ENCODE peak calls at places on chromosome 21, in nine cellular contexts. One of them, this sample, is unnamed.

GRCh38 chr21:45012661-45013270 is 61.6 kb upstream of the ADARB1 start:
- DNase-seq in cerebellar cortex: peak; percentile 56
- DNase-seq in activated CD4-positive, alpha-beta T cell treated with anti-CD3 and anti-CD28 coated beads, Interleukin-2, amount 10 ng/mL, durations not matched to agents 24 days and 14 days: no peak
- DNase-seq in T-cell: no peak
- DNase-seq in fibroblast of the aortic adventitia: no peak
- DNase-seq in adrenal gland: no peak
- DNase-seq in Calu3: peak; percentile 40
- DNase-seq in AG04450: no peak
- DNase-seq in Ammon's horn: no peak
- DNase-seq in this sample: peak; percentile 14

GRCh38 chr21:34989337-34990151 is 59.6 kb downstream of the RUNX1 start:
- DNase-seq in cerebellar cortex: no peak
- DNase-seq in activated CD4-positive, alpha-beta T cell treated with anti-CD3 and anti-CD28 coated beads, Interleukin-2, amount 10 ng/mL, durations not matched to agents 24 days and 14 days: peak; percentile 80
- DNase-seq in T-cell: no peak
- DNase-seq in fibroblast of the aortic adventitia: peak; percentile 56
- DNase-seq in adrenal gland: no peak
- DNase-seq in Calu3: no peak
- DNase-seq in AG04450: no peak
- DNase-seq in Ammon's horn: no peak
- DNase-seq in this sample: no peak

GRCh38 chr21:41952568-41953248 is 1.1 kb downstream of the C2CD2 start:
- DNase-seq in cerebellar cortex: no peak
- DNase-seq in activated CD4-positive, alpha-beta T cell treated with anti-CD3 and anti-CD28 coated beads, Interleukin-2, amount 10 ng/mL, durations not matched to agents 24 days and 14 days: no peak
- DNase-seq in T-cell: no peak
- DNase-seq in fibroblast of the aortic adventitia: peak; percentile 34
- DNase-seq in adrenal gland: peak; percentile 56
- DNase-seq in Calu3: no peak
- DNase-seq in AG04450: no peak
- DNase-seq in Ammon's horn: no peak
- DNase-seq in this sample: no peak

GRCh38 chr21:38646213-38646837 is 148.0 kb upstream of the ERG start:
- DNase-seq in cerebellar cortex: no peak
- DNase-seq in activated CD4-positive, alpha-beta T cell treated with anti-CD3 and anti-CD28 coated beads, Interleukin-2, amount 10 ng/mL, durations not matched to agents 24 days and 14 days: no peak
- DNase-seq in T-cell: no peak
- DNase-seq in fibroblast of the aortic adventitia: peak; percentile 54
- DNase-seq in adrenal gland: no peak
- DNase-seq in Calu3: no peak
- DNase-seq in AG04450: no peak
- DNase-seq in Ammon's horn: no peak
- DNase-seq in this sample: no peak

GRCh38 chr21:29638761-29639327 is 301.0 kb downstream of the GRIK1 start:
- DNase-seq in cerebellar cortex: no peak
- DNase-seq in activated CD4-positive, alpha-beta T cell treated with anti-CD3 and anti-CD28 coated beads, Interleukin-2, amount 10 ng/mL, durations not matched to agents 24 days and 14 days: no peak
- DNase-seq in T-cell: no peak
- DNase-seq in fibroblast of the aortic adventitia: no peak
- DNase-seq in adrenal gland: no peak
- DNase-seq in Calu3: no peak
- DNase-seq in AG04450: no peak
- DNase-seq in Ammon's horn: no peak
- DNase-seq in this sample: no peak

GRCh38 chr21:37243961-37244360 is 23.2 kb downstream of the VPS26C start:
- DNase-seq in cerebellar cortex: no peak
- DNase-seq in activated CD4-positive, alpha-beta T cell treated with anti-CD3 and anti-CD28 coated beads, Interleukin-2, amount 10 ng/mL, durations not matched to agents 24 days and 14 days: peak; percentile 52
- DNase-seq in T-cell: no peak
- DNase-seq in fibroblast of the aortic adventitia: no peak
- DNase-seq in adrenal gland: no peak
- DNase-seq in Calu3: no peak
- DNase-seq in AG04450: no peak
- DNase-seq in Ammon's horn: no peak
- DNase-seq in this sample: no peak

GRCh38 chr21:41778974-41779600 is 12.2 kb upstream of the RIPK4 start:
- DNase-seq in cerebellar cortex: no peak
- DNase-seq in activated CD4-positive, alpha-beta T cell treated with anti-CD3 and anti-CD28 coated beads, Interleukin-2, amount 10 ng/mL, durations not matched to agents 24 days and 14 days: no peak
- DNase-seq in T-cell: no peak
- DNase-seq in fibroblast of the aortic adventitia: peak; percentile 4
- DNase-seq in adrenal gland: no peak
- DNase-seq in Calu3: no peak
- DNase-seq in AG04450: no peak
- DNase-seq in Ammon's horn: no peak
- DNase-seq in this sample: no peak

GRCh38 chr21:41361786-41362604 is at the start of gene MX2:
- DNase-seq in cerebellar cortex: no peak
- DNase-seq in activated CD4-positive, alpha-beta T cell treated with anti-CD3 and anti-CD28 coated beads, Interleukin-2, amount 10 ng/mL, durations not matched to agents 24 days and 14 days: peak; percentile 95
- DNase-seq in T-cell: peak; percentile 88
- DNase-seq in fibroblast of the aortic adventitia: peak; percentile 79
- DNase-seq in adrenal gland: peak; percentile 46
- DNase-seq in Calu3: peak; percentile 43
- DNase-seq in AG04450: peak; percentile 37
- DNase-seq in Ammon's horn: peak; percentile 58
- DNase-seq in this sample: peak; percentile 92

GRCh38 chr21:38356898-38357297 is 100.1 kb downstream of the KCNJ15 start:
- DNase-seq in cerebellar cortex: no peak
- DNase-seq in activated CD4-positive, alpha-beta T cell treated with anti-CD3 and anti-CD28 coated beads, Interleukin-2, amount 10 ng/mL, durations not matched to agents 24 days and 14 days: no peak
- DNase-seq in T-cell: no peak
- DNase-seq in fibroblast of the aortic adventitia: no peak
- DNase-seq in adrenal gland: no peak
- DNase-seq in Calu3: no peak
- DNase-seq in AG04450: no peak
- DNase-seq in Ammon's horn: no peak
- DNase-seq in this sample: no peak

GRCh38 chr21:40490408-40490807 is 356.6 kb downstream of the DSCAM start:
- DNase-seq in cerebellar cortex: no peak
- DNase-seq in activated CD4-positive, alpha-beta T cell treated with anti-CD3 and anti-CD28 coated beads, Interleukin-2, amount 10 ng/mL, durations not matched to agents 24 days and 14 days: no peak
- DNase-seq in T-cell: no peak
- DNase-seq in fibroblast of the aortic adventitia: no peak
- DNase-seq in adrenal gland: no peak
- DNase-seq in Calu3: no peak
- DNase-seq in AG04450: no peak
- DNase-seq in Ammon's horn: no peak
- DNase-seq in this sample: no peak

GRCh38 chr21:32389337-32390015 is 3.3 kb downstream of the URB1 start:
- DNase-seq in cerebellar cortex: no peak
- DNase-seq in activated CD4-positive, alpha-beta T cell treated with anti-CD3 and anti-CD28 coated beads, Interleukin-2, amount 10 ng/mL, durations not matched to agents 24 days and 14 days: no peak
- DNase-seq in T-cell: no peak
- DNase-seq in fibroblast of the aortic adventitia: peak; percentile 39
- DNase-seq in adrenal gland: no peak
- DNase-seq in Calu3: no peak
- DNase-seq in AG04450: no peak
- DNase-seq in Ammon's horn: no peak
- DNase-seq in this sample: no peak

GRCh38 chr21:31895069-31895851 is 22.4 kb downstream of the HUNK start:
- DNase-seq in cerebellar cortex: no peak
- DNase-seq in activated CD4-positive, alpha-beta T cell treated with anti-CD3 and anti-CD28 coated beads, Interleukin-2, amount 10 ng/mL, durations not matched to agents 24 days and 14 days: no peak
- DNase-seq in T-cell: no peak
- DNase-seq in fibroblast of the aortic adventitia: no peak
- DNase-seq in adrenal gland: no peak
- DNase-seq in Calu3: no peak
- DNase-seq in AG04450: no peak
- DNase-seq in Ammon's horn: no peak
- DNase-seq in this sample: no peak

GRCh38 chr21:42527127-42527488 is 13.5 kb downstream of the SLC37A1 start:
- DNase-seq in cerebellar cortex: no peak
- DNase-seq in activated CD4-positive, alpha-beta T cell treated with anti-CD3 and anti-CD28 coated beads, Interleukin-2, amount 10 ng/mL, durations not matched to agents 24 days and 14 days: no peak
- DNase-seq in T-cell: no peak
- DNase-seq in fibroblast of the aortic adventitia: no peak
- DNase-seq in adrenal gland: no peak
- DNase-seq in Calu3: no peak
- DNase-seq in AG04450: no peak
- DNase-seq in Ammon's horn: no peak
- DNase-seq in this sample: no peak

GRCh38 chr21:26966360-26966977 is 419 bp downstream of the ADAMTS5 start:
- DNase-seq in cerebellar cortex: no peak
- DNase-seq in activated CD4-positive, alpha-beta T cell treated with anti-CD3 and anti-CD28 coated beads, Interleukin-2, amount 10 ng/mL, durations not matched to agents 24 days and 14 days: no peak
- DNase-seq in T-cell: no peak
- DNase-seq in fibroblast of the aortic adventitia: peak; percentile 28
- DNase-seq in adrenal gland: no peak
- DNase-seq in Calu3: no peak
- DNase-seq in AG04450: no peak
- DNase-seq in Ammon's horn: peak; percentile 14
- DNase-seq in this sample: peak; percentile 67

GRCh38 chr21:37472581-37472980 is 106.0 kb downstream of the DYRK1A start:
- DNase-seq in cerebellar cortex: no peak
- DNase-seq in activated CD4-positive, alpha-beta T cell treated with anti-CD3 and anti-CD28 coated beads, Interleukin-2, amount 10 ng/mL, durations not matched to agents 24 days and 14 days: no peak
- DNase-seq in T-cell: no peak
- DNase-seq in fibroblast of the aortic adventitia: no peak
- DNase-seq in adrenal gland: no peak
- DNase-seq in Calu3: no peak
- DNase-seq in AG04450: no peak
- DNase-seq in Ammon's horn: no peak
- DNase-seq in this sample: no peak

GRCh38 chr21:28325618-28326017 is 667.1 kb downstream of the LTN1 start:
- DNase-seq in cerebellar cortex: no peak
- DNase-seq in activated CD4-positive, alpha-beta T cell treated with anti-CD3 and anti-CD28 coated beads, Interleukin-2, amount 10 ng/mL, durations not matched to agents 24 days and 14 days: no peak
- DNase-seq in T-cell: no peak
- DNase-seq in fibroblast of the aortic adventitia: no peak
- DNase-seq in adrenal gland: no peak
- DNase-seq in Calu3: no peak
- DNase-seq in AG04450: no peak
- DNase-seq in Ammon's horn: no peak
- DNase-seq in this sample: no peak

This sample was measured in right cardiac atrium.